ENCODE peak calls at places on chromosomes 1 and 21, in five cellular contexts. R, K, P, W and G are unnamed samples.

GRCh38 chr1:162235261-162235780 is 141.3 kb downstream of the SPATA46 start:
- DNase-seq in R (peak), K (no peak), P (no peak), W (no peak), G (no peak)

GRCh38 chr1:108511764-108512163 is 48.1 kb upstream of the EEIG2 start:
- DNase-seq in R (no peak), K (no peak), P (no peak), W (no peak), G (no peak)

GRCh38 chr1:203225054-203225453 is 4.4 kb downstream of the CHIT1 start:
- DNase-seq in R (peak), K (no peak), P (no peak), W (no peak), G (no peak)

GRCh38 chr1:217027403-217028080 is 304.3 kb upstream of the ESRRG start:
- DNase-seq in R (peak), K (no peak), P (no peak), W (no peak), G (no peak)

GRCh38 chr21:28959367-28960099 is 33.1 kb downstream of the LTN1 start:
- DNase-seq in R (no peak), K (no peak), P (no peak), W (no peak), G (no peak)

GRCh38 chr1:9929431-9930385 is 13.5 kb downstream of the LZIC start:
- DNase-seq in R (peak), K (no peak), P (no peak), W (peak), G (peak)

GRCh38 chr1:161098161-161099068 is at the start of gene KLHDC9:
- DNase-seq in R (no peak), K (peak), P (peak), W (no peak), G (no peak)

GRCh38 chr1:47596328-47596727 is 158.5 kb downstream of the FOXD2 start:
- DNase-seq in R (no peak), K (no peak), P (no peak), W (no peak), G (peak)

GRCh38 chr21:42403611-42404231 is at the start of gene UBASH3A:
- DNase-seq in R (no peak), K (no peak), P (peak), W (no peak), G (no peak)